ENCODE peak calls at places on chromosome 19, in six cellular contexts. One of them, this sample, is unnamed.

GRCh38 chr19:28019371-28019770 is 1193.6 kb downstream of the UQCRFS1 start:
- DNase-seq in H1: no peak
- DNase-seq in neuronal stem cell: no peak
- DNase-seq in mesenchymal stem cell: no peak
- DNase-seq in IMR-90: no peak
- DNase-seq in trophoblast cell: no peak
- DNase-seq in this sample: no peak

GRCh38 chr19:38678891-38679494 is 31.5 kb downstream of the ACTN4 start:
- DNase-seq in trophoblast cell: no peak
- DNase-seq in H1: no peak
- DNase-seq in IMR-90: no peak
- DNase-seq in mesenchymal stem cell: no peak
- DNase-seq in neuronal stem cell: no peak
- DNase-seq in this sample: no peak

GRCh38 chr19:45263013-45263412 is 11.9 kb downstream of the MARK4 start:
- DNase-seq in mesenchymal stem cell: no peak
- DNase-seq in H1: no peak
- DNase-seq in neuronal stem cell: no peak
- DNase-seq in trophoblast cell: no peak
- DNase-seq in IMR-90: no peak
- DNase-seq in this sample: no peak

GRCh38 chr19:33214621-33215020 is 11.0 kb downstream of the SLC7A10 start:
- DNase-seq in H1: no peak
- DNase-seq in trophoblast cell: peak; percentile 23
- DNase-seq in IMR-90: peak; percentile 35
- DNase-seq in mesenchymal stem cell: peak; percentile 34
- DNase-seq in neuronal stem cell: no peak
- DNase-seq in this sample: peak; percentile 79

GRCh38 chr19:48308695-48309586 is 16.4 kb upstream of the EMP3 start:
- DNase-seq in H1: no peak
- DNase-seq in mesenchymal stem cell: peak; percentile 33
- DNase-seq in neuronal stem cell: no peak
- DNase-seq in IMR-90: no peak
- DNase-seq in trophoblast cell: no peak
- DNase-seq in this sample: peak; percentile 76

GRCh38 chr19:14214580-14214979 is 8.6 kb upstream of the ADGRL1 start:
- DNase-seq in IMR-90: no peak
- DNase-seq in trophoblast cell: no peak
- DNase-seq in neuronal stem cell: no peak
- DNase-seq in mesenchymal stem cell: no peak
- DNase-seq in H1: no peak
- DNase-seq in this sample: no peak

GRCh38 chr19:44587863-44588752 is 25.3 kb upstream of the IGSF23 start:
- DNase-seq in IMR-90: peak; percentile 96
- DNase-seq in trophoblast cell: peak; percentile 69
- DNase-seq in H1: no peak
- DNase-seq in mesenchymal stem cell: peak; percentile 92
- DNase-seq in neuronal stem cell: no peak
- DNase-seq in this sample: no peak

GRCh38 chr19:5690125-5690954 is at the start of gene RPL36:
- DNase-seq in IMR-90: peak; percentile 93
- DNase-seq in mesenchymal stem cell: peak; percentile 95
- DNase-seq in H1: peak; percentile 100
- DNase-seq in trophoblast cell: peak; percentile 99
- DNase-seq in neuronal stem cell: peak; percentile 97
- DNase-seq in this sample: peak; percentile 98

GRCh38 chr19:51259348-51260245 is 8.7 kb downstream of the SIGLECL1 start:
- DNase-seq in mesenchymal stem cell: peak; percentile 6
- DNase-seq in H1: peak; percentile 69
- DNase-seq in neuronal stem cell: peak; percentile 33
- DNase-seq in trophoblast cell: peak; percentile 47
- DNase-seq in IMR-90: peak; percentile 22
- DNase-seq in this sample: peak; percentile 54

GRCh38 chr19:41367848-41368301 is 3.9 kb upstream of the B9D2 start:
- DNase-seq in H1: no peak
- DNase-seq in neuronal stem cell: no peak
- DNase-seq in mesenchymal stem cell: peak; percentile 90
- DNase-seq in IMR-90: peak; percentile 96
- DNase-seq in trophoblast cell: peak; percentile 81
- DNase-seq in this sample: no peak

GRCh38 chr19:39365531-39365930 is 23.3 kb downstream of the SAMD4B start:
- DNase-seq in IMR-90: no peak
- DNase-seq in mesenchymal stem cell: no peak
- DNase-seq in trophoblast cell: no peak
- DNase-seq in H1: no peak
- DNase-seq in neuronal stem cell: no peak
- DNase-seq in this sample: no peak

GRCh38 chr19:39430675-39431593 is 4.8 kb downstream of the RPS16 start:
- DNase-seq in mesenchymal stem cell: peak; percentile 100
- DNase-seq in IMR-90: peak; percentile 100
- DNase-seq in H1: peak; percentile 60
- DNase-seq in trophoblast cell: peak; percentile 86
- DNase-seq in neuronal stem cell: no peak
- DNase-seq in this sample: peak; percentile 84

GRCh38 chr19:1377965-1378785 is 5.5 kb upstream of the NDUFS7 start:
- DNase-seq in neuronal stem cell: no peak
- DNase-seq in IMR-90: no peak
- DNase-seq in trophoblast cell: no peak
- DNase-seq in mesenchymal stem cell: no peak
- DNase-seq in H1: no peak
- DNase-seq in this sample: no peak

GRCh38 chr19:2042485-2043268 is 8.4 kb downstream of the MKNK2 start:
- DNase-seq in trophoblast cell: no peak
- DNase-seq in neuronal stem cell: no peak
- DNase-seq in IMR-90: no peak
- DNase-seq in mesenchymal stem cell: no peak
- DNase-seq in H1: no peak
- DNase-seq in this sample: no peak

GRCh38 chr19:7366701-7367420 is 18.1 kb downstream of the ARHGEF18 start:
- DNase-seq in trophoblast cell: peak; percentile 88
- DNase-seq in H1: no peak
- DNase-seq in neuronal stem cell: no peak
- DNase-seq in IMR-90: peak; percentile 33
- DNase-seq in mesenchymal stem cell: peak; percentile 35
- DNase-seq in this sample: no peak

GRCh38 chr19:43784251-43784980 is 3.6 kb upstream of the KCNN4 start:
- DNase-seq in mesenchymal stem cell: peak; percentile 88
- DNase-seq in H1: no peak
- DNase-seq in neuronal stem cell: no peak
- DNase-seq in trophoblast cell: peak; percentile 84
- DNase-seq in IMR-90: peak; percentile 85
- DNase-seq in this sample: peak; percentile 50

GRCh38 chr19:6113616-6114188 is 3.4 kb upstream of the RFX2 start:
- DNase-seq in trophoblast cell: no peak
- DNase-seq in H1: no peak
- DNase-seq in neuronal stem cell: no peak
- DNase-seq in mesenchymal stem cell: no peak
- DNase-seq in IMR-90: no peak
- DNase-seq in this sample: no peak

GRCh38 chr19:49133621-49134454 is 14.5 kb downstream of the PPFIA3 start:
- DNase-seq in H1: peak; percentile 90
- DNase-seq in mesenchymal stem cell: peak; percentile 54
- DNase-seq in trophoblast cell: peak; percentile 45
- DNase-seq in neuronal stem cell: no peak
- DNase-seq in IMR-90: peak; percentile 70
- DNase-seq in this sample: peak; percentile 90

GRCh38 chr19:39845621-39846175 is 481 bp downstream of the FBL start:
- DNase-seq in mesenchymal stem cell: peak; percentile 51
- DNase-seq in H1: no peak
- DNase-seq in trophoblast cell: no peak
- DNase-seq in IMR-90: no peak
- DNase-seq in neuronal stem cell: no peak
- DNase-seq in this sample: no peak

GRCh38 chr19:39943586-39943985 is 9.2 kb upstream of the FCGBP start:
- DNase-seq in IMR-90: no peak
- DNase-seq in H1: no peak
- DNase-seq in trophoblast cell: no peak
- DNase-seq in mesenchymal stem cell: no peak
- DNase-seq in neuronal stem cell: no peak
- DNase-seq in this sample: no peak

GRCh38 chr19:40691421-40692211 is 1.2 kb upstream of the NUMBL start:
- DNase-seq in mesenchymal stem cell: peak; percentile 9
- DNase-seq in H1: peak; percentile 59
- DNase-seq in trophoblast cell: no peak
- DNase-seq in neuronal stem cell: no peak
- DNase-seq in IMR-90: no peak
- DNase-seq in this sample: peak; percentile 55

GRCh38 chr19:6274756-6275155 is 5.0 kb downstream of the MLLT1 start:
- DNase-seq in trophoblast cell: no peak
- DNase-seq in H1: no peak
- DNase-seq in mesenchymal stem cell: no peak
- DNase-seq in neuronal stem cell: no peak
- DNase-seq in IMR-90: no peak
- DNase-seq in this sample: no peak

GRCh38 chr19:5319516-5319915 is 21.1 kb downstream of the PTPRS start:
- DNase-seq in H1: no peak
- DNase-seq in mesenchymal stem cell: no peak
- DNase-seq in trophoblast cell: no peak
- DNase-seq in neuronal stem cell: no peak
- DNase-seq in IMR-90: no peak
- DNase-seq in this sample: no peak

GRCh38 chr19:24073807-24074206 is 13.2 kb upstream of the ZNF254 start:
- DNase-seq in neuronal stem cell: no peak
- DNase-seq in H1: no peak
- DNase-seq in IMR-90: no peak
- DNase-seq in mesenchymal stem cell: no peak
- DNase-seq in trophoblast cell: peak; percentile 96
- DNase-seq in this sample: no peak

GRCh38 chr19:44576843-44577565 is 36.4 kb upstream of the IGSF23 start:
- DNase-seq in neuronal stem cell: no peak
- DNase-seq in trophoblast cell: peak; percentile 61
- DNase-seq in mesenchymal stem cell: peak; percentile 24
- DNase-seq in H1: no peak
- DNase-seq in IMR-90: peak; percentile 20
- DNase-seq in this sample: peak; percentile 70

GRCh38 chr19:35773020-35773809 is 2.1 kb upstream of the ARHGAP33 start:
- DNase-seq in mesenchymal stem cell: peak; percentile 46
- DNase-seq in neuronal stem cell: no peak
- DNase-seq in IMR-90: peak; percentile 23
- DNase-seq in H1: no peak
- DNase-seq in trophoblast cell: no peak
- DNase-seq in this sample: no peak

GRCh38 chr19:28329429-28329828 is 883.5 kb downstream of the UQCRFS1 start:
- DNase-seq in H1: no peak
- DNase-seq in mesenchymal stem cell: no peak
- DNase-seq in IMR-90: no peak
- DNase-seq in trophoblast cell: no peak
- DNase-seq in neuronal stem cell: no peak
- DNase-seq in this sample: no peak

DNA sequence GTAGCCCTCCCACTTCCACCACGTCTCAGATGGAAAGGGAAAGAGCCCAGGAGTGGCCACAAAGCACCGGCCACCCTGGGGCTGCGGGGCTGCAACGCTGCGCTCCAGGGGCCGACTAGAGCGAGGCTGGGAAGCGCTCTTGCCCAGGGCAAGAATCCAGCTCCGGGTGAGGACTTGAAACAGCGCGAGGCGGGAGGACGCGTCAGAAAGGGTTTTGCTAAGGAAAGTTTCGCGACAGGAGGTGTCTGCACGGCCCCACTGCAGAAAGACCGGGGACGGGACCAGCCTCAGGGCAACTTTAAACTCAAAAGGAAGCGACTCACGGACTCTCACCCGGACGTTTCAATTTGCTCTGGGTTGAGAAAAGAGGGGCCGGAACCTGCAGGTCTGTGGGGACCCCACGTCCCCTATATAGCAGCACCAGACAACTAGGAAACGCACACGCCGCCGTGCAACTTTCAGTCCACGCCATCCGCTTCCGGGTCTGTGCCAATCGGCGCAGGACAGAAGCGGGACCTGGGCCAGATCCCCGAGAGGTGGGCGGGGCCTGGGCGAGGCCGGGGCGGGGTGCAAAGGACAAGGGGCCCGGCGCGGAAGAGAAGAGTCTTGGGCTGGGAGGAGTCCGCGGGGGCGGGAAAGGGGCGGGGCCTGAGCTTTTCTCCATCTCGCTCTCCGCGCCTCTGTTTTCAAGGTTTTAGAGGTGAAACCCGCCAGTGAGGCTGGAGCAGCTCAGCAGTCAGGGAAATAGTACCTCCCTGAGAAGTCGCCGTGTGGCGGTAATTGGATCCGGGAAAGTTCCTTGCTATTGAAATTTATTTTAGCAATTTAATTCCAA is at the start of gene ZNF816:
- DNase-seq in IMR-90: peak; percentile 88
- DNase-seq in H1: peak; percentile 99
- DNase-seq in neuronal stem cell: peak; percentile 95
- DNase-seq in trophoblast cell: peak; percentile 97
- DNase-seq in mesenchymal stem cell: peak; percentile 95
- DNase-seq in this sample: peak; percentile 99
- H2BK5ac ChIP-seq in IMR-90: peak within 1 kb of the TSS; percentile 8
- H2BK5ac ChIP-seq in H1: peak within 1 kb of the TSS; percentile 92
- H2BK5ac ChIP-seq in neuronal stem cell: peak within 1 kb of the TSS; percentile 54
- H2BK5ac ChIP-seq in trophoblast cell: peak within 1 kb of the TSS; percentile 50
- H2BK5ac ChIP-seq in mesenchymal stem cell: no peak within 1 kb of the TSS
- H2BK5ac ChIP-seq in this sample: no peak within 1 kb of the TSS

GRCh38 chr19:10960314-10961072 is at the start of gene SMARCA4:
- DNase-seq in trophoblast cell: peak; percentile 97
- DNase-seq in H1: peak; percentile 96
- DNase-seq in IMR-90: peak; percentile 96
- DNase-seq in mesenchymal stem cell: peak; percentile 94
- DNase-seq in neuronal stem cell: peak; percentile 97
- DNase-seq in this sample: peak; percentile 95
- H3K14ac ChIP-seq in trophoblast cell: peak within 1 kb of the TSS; percentile 95
- H3K14ac ChIP-seq in H1: no peak within 1 kb of the TSS
- H3K14ac ChIP-seq in IMR-90: peak within 1 kb of the TSS; percentile 99
- H3K14ac ChIP-seq in mesenchymal stem cell: peak within 1 kb of the TSS; percentile 45
- H3K14ac ChIP-seq in neuronal stem cell: peak within 1 kb of the TSS; percentile 56
- H3K14ac ChIP-seq in this sample: peak within 1 kb of the TSS; percentile 90

GRCh38 chr19:12723643-12724426 is at the start of gene TNPO2:
- DNase-seq in H1: peak; percentile 89
- DNase-seq in IMR-90: peak; percentile 62
- DNase-seq in mesenchymal stem cell: peak; percentile 78
- DNase-seq in neuronal stem cell: peak; percentile 76
- DNase-seq in trophoblast cell: peak; percentile 16
- DNase-seq in this sample: peak; percentile 87
- H2BK5ac ChIP-seq in H1: peak within 1 kb of the TSS; percentile 87
- H2BK5ac ChIP-seq in IMR-90: peak within 1 kb of the TSS; percentile 68
- H2BK5ac ChIP-seq in mesenchymal stem cell: no peak within 1 kb of the TSS
- H2BK5ac ChIP-seq in neuronal stem cell: no peak within 1 kb of the TSS
- H2BK5ac ChIP-seq in trophoblast cell: no peak within 1 kb of the TSS
- H2BK5ac ChIP-seq in this sample: no peak within 1 kb of the TSS

DNA sequence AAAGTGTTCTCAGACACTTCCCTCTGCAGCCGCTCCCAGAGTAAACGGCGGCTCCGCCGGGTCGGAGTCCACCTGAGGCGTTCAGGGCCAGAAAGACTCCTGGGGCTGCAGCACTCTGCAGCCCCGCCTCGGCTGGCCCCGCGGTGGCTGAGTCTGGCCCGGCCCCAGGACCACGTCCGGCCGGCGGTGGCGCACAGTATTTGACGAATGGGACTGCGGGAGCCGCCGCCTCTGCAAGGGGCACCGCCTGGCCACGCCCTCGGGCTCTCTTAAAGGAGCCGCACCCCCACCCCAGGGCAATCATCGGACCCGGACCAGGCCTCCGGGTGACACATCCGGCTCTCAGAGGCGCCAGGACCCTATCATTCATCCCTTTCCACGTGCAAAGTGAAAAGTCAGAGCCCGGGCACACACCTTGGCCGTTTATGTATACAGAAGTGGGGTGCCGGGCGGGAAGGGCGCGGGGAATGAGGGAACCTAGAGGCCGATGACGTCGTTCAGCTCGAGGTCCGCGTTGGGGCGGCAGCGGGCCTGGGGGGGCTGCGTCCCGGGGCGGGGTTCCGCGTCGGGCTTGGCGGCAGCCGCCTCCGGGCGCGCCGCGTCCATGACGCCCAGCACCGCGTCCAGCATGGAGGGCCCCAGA is 1.2 kb upstream of the LENG9 start:
- DNase-seq in trophoblast cell: peak; percentile 92
- DNase-seq in H1: peak; percentile 91
- DNase-seq in neuronal stem cell: peak; percentile 88
- DNase-seq in mesenchymal stem cell: peak; percentile 90
- DNase-seq in IMR-90: peak; percentile 63
- DNase-seq in this sample: peak; percentile 95
- H3K14ac ChIP-seq in trophoblast cell: peak overlapping the region; percentile 20
- H3K14ac ChIP-seq in H1: no peak overlapping the region
- H3K14ac ChIP-seq in neuronal stem cell: no peak overlapping the region
- H3K14ac ChIP-seq in mesenchymal stem cell: no peak overlapping the region
- H3K14ac ChIP-seq in IMR-90: no peak overlapping the region
- H3K14ac ChIP-seq in this sample: peak overlapping the region; percentile 86

This sample was measured in H9.